ENCODE peak calls at places on chromosomes 12 and 14, in seven cellular contexts. S, J, N, D, U, Z and Q are unnamed samples.

GRCh38 chr14:59529189-59529588 is 44.9 kb downstream of the JKAMP start:
- DNase-seq in S (no peak), J (no peak), N (no peak), D (no peak), U (no peak), Z (no peak), Q (no peak)

GRCh38 chr12:57193706-57194245 is 22.8 kb upstream of the NXPH4 start:
- DNase-seq in S (no peak), J (no peak), N (no peak), D (no peak), U (no peak), Z (no peak), Q (no peak)

GRCh38 chr12:15963271-15963670 is 52.1 kb downstream of the DERA start:
- DNase-seq in S (peak; percentile 33), J (no peak), N (no peak), D (no peak), U (no peak), Z (no peak), Q (peak; percentile 62)

GRCh38 chr14:67734675-67735074 is 33.0 kb downstream of the RDH12 start:
- DNase-seq in S (peak; percentile 56), J (no peak), N (no peak), D (no peak), U (no peak), Z (no peak), Q (peak; percentile 4)

GRCh38 chr12:21697829-21698630 is 40.4 kb upstream of the LDHB start:
- DNase-seq in S (peak; percentile 69), J (no peak), N (no peak), D (no peak), U (no peak), Z (no peak), Q (peak; percentile 3)

GRCh38 chr14:55411426-55412389 is at the start of gene ATG14:
- DNase-seq in S (peak; percentile 82), J (peak; percentile 86), N (peak; percentile 89), D (peak; percentile 88), U (peak; percentile 92), Z (peak; percentile 88), Q (peak; percentile 72)

GRCh38 chr12:131449027-131449426 is 261.9 kb upstream of the SFSWAP start:
- DNase-seq in S (no peak), J (no peak), N (no peak), D (no peak), U (no peak), Z (no peak), Q (no peak)

GRCh38 chr12:125329239-125330238 is 264.3 kb downstream of the AACS start:
- DNase-seq in S (no peak), J (no peak), N (no peak), D (no peak), U (no peak), Z (peak; percentile 30), Q (no peak)

GRCh38 chr14:37406095-37406494 is 189.0 kb downstream of the FOXA1 start:
- DNase-seq in S (no peak), J (no peak), N (no peak), D (no peak), U (no peak), Z (no peak), Q (no peak)

GRCh38 chr12:54021006-54021405 is 7.2 kb upstream of the HOXC6 start:
- DNase-seq in S (no peak), J (no peak), N (no peak), D (no peak), U (no peak), Z (no peak), Q (no peak)

GRCh38 chr12:54024127-54024526 is 4.1 kb upstream of the HOXC6 start:
- DNase-seq in S (no peak), J (no peak), N (no peak), D (no peak), U (no peak), Z (no peak), Q (no peak)

GRCh38 chr12:54024581-54024980 is 3.7 kb upstream of the HOXC6 start:
- DNase-seq in S (no peak), J (no peak), N (no peak), D (no peak), U (no peak), Z (no peak), Q (no peak)

GRCh38 chr12:54021432-54022013 is 6.7 kb upstream of the HOXC6 start:
- DNase-seq in S (no peak), J (no peak), N (peak; percentile 61), D (no peak), U (no peak), Z (no peak), Q (no peak)

GRCh38 chr12:54022960-54023884 is 5.0 kb upstream of the HOXC6 start:
- DNase-seq in S (no peak), J (no peak), N (no peak), D (no peak), U (no peak), Z (no peak), Q (no peak)
- TF ChIP-seq CTCF in S (no peak), J (no peak), N (no peak), D (no peak), U (no peak), Z (no peak), Q (no peak)

GRCh38 chr14:35727764-35728163 is 81.3 kb downstream of the RALGAPA1 start:
- DNase-seq in S (no peak), J (no peak), N (no peak), D (no peak), U (no peak), Z (no peak), Q (no peak)
- TF ChIP-seq CTCF in S (no peak), J (no peak), N (no peak), D (no peak), U (no peak), Z (no peak), Q (no peak)

GRCh38 chr14:40733206-40733605 is 873.5 kb upstream of the LRFN5 start:
- DNase-seq in S (no peak), J (no peak), N (no peak), D (no peak), U (no peak), Z (no peak), Q (no peak)
- TF ChIP-seq CTCF in S (no peak), J (no peak), N (no peak), D (no peak), U (no peak), Z (no peak), Q (no peak)

GRCh38 chr12:72072613-72073212 is 134.1 kb downstream of the TPH2 start:
- DNase-seq in S (no peak), J (no peak), N (no peak), D (no peak), U (no peak), Z (no peak), Q (no peak)
- TF ChIP-seq CTCF in S (no peak), J (no peak), N (no peak), D (no peak), U (no peak), Z (no peak), Q (no peak)

DNA sequence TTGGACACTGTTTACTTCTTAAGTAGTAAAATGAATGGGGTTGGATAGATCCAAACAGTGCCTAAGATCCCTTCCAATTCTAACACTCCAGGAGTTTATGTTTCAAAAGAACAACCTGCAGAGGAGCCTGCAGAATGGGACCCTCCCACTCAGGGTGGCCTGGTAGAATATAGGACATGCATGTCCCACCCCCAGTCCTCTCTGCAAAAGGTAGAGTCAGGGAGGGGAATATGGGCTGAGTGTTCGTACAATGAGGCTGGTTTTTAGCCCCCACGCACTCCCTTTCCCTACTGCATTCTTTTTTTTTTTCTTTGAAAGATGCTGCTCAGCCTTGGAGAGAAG is 11.8 kb upstream of the NYNRIN start:
- DNase-seq in S (no peak), J (no peak), N (no peak), D (no peak), U (no peak), Z (no peak), Q (no peak)
- TF ChIP-seq CTCF in S (no peak), J (no peak), N (no peak), D (no peak), U (no peak), Z (no peak), Q (no peak)

GRCh38 chr12:49687941-49688340 is 19.3 kb downstream of the FMNL3 start:
- DNase-seq in S (no peak), J (no peak), N (no peak), D (peak; percentile 69), U (no peak), Z (no peak), Q (no peak)
- TF ChIP-seq CTCF in S (no peak), J (no peak), N (no peak), D (peak; percentile 26), U (no peak), Z (no peak), Q (peak; percentile 25)

GRCh38 chr12:117469883-117470483 is 108.6 kb upstream of the NOS1 start:
- DNase-seq in S (no peak), J (no peak), N (no peak), D (no peak), U (no peak), Z (no peak), Q (no peak)

GRCh38 chr12:117472983-117473382 is 111.6 kb upstream of the NOS1 start:
- DNase-seq in S (no peak), J (no peak), N (peak; percentile 69), D (peak; percentile 30), U (peak; percentile 19), Z (peak; percentile 78), Q (no peak)

GRCh38 chr12:117468016-117468415 is 106.6 kb upstream of the NOS1 start:
- DNase-seq in S (no peak), J (no peak), N (no peak), D (peak; percentile 86), U (no peak), Z (no peak), Q (no peak)

GRCh38 chr12:117473856-117474255 is 112.4 kb upstream of the NOS1 start:
- DNase-seq in S (no peak), J (no peak), N (no peak), D (no peak), U (no peak), Z (no peak), Q (no peak)

GRCh38 chr12:117470804-117471203 is 109.4 kb upstream of the NOS1 start:
- DNase-seq in S (no peak), J (no peak), N (no peak), D (no peak), U (no peak), Z (no peak), Q (no peak)
- TF ChIP-seq CTCF in S (peak; percentile 32), J (peak; percentile 70), N (peak; percentile 91), D (no peak), U (no peak), Z (peak; percentile 79), Q (peak; percentile 55)

DNA sequence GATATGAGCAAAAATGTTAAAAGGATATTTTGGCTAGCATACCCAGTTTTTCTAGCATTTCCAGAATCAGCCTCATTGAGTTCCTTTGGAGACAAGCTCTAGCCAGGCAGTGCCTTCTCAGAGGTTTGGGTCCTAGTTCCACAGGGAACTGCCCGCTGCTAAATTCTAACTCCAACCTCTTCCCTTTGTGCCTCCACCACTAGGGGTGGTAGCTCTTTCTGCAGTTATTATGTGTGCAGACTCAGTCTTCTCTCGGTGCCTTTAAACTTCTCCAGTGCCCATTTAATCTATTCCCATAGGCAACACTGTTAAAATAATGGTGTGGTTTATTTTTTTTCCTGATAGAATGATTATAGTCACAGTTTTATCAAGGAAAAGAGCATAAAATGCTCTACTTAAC is 21.5 kb upstream of the SLC25A3 start:
- DNase-seq in S (peak; percentile 6), J (no peak), N (no peak), D (no peak), U (no peak), Z (no peak), Q (no peak)
- TF ChIP-seq CTCF in S (peak; percentile 43), J (no peak), N (peak; percentile 21), D (no peak), U (no peak), Z (no peak), Q (peak; percentile 58)

GRCh38 chr14:64235652-64236640 is 58.2 kb downstream of the ESR2 start:
- DNase-seq in S (no peak), J (no peak), N (no peak), D (no peak), U (no peak), Z (no peak), Q (no peak)
- TF ChIP-seq CTCF in S (no peak), J (no peak), N (no peak), D (no peak), U (no peak), Z (no peak), Q (no peak)